ENCODE peak calls at places on chromosome 16, in eight cellular contexts. P is cardiac muscle cell, Y is heart right ventricle, T is A549, Z is sigmoid colon, R is left lung, U is H9, I is prostate gland. F is an unnamed sample.

GRCh38 chr16:73268311-73268997 is 220.5 kb upstream of the ZFHX3 start:
- DNase-seq in Y (no peak), P (no peak), R (no peak), Z (no peak), T (peak; percentile 11), I (no peak), U (peak; percentile 59), F (no peak)

GRCh38 chr16:8257561-8257960 is 332.8 kb downstream of the TMEM114 start:
- DNase-seq in Z (no peak), U (no peak), I (no peak), T (no peak), Y (no peak), P (no peak), R (no peak), F (no peak)

GRCh38 chr16:57752581-57753447 is 17.2 kb downstream of the KATNB1 start:
- DNase-seq in T (no peak), I (no peak), P (no peak), Y (no peak), Z (no peak), R (peak; percentile 67), U (no peak), F (no peak)

GRCh38 chr16:25395528-25395927 is 137.9 kb upstream of the ZKSCAN2 start:
- DNase-seq in T (no peak), Z (no peak), Y (no peak), U (no peak), P (no peak), I (no peak), R (no peak), F (no peak)

GRCh38 chr16:85612191-85612800 is 826 bp upstream of the GSE1 start:
- DNase-seq in T (peak; percentile 96), Z (peak; percentile 89), P (peak; percentile 62), I (peak; percentile 87), Y (peak; percentile 81), R (peak; percentile 91), U (peak; percentile 67), F (peak; percentile 65)

GRCh38 chr16:84475643-84476240 is 28.7 kb downstream of the MEAK7 start:
- DNase-seq in Z (no peak), U (no peak), Y (no peak), I (no peak), R (no peak), T (no peak), P (no peak), F (no peak)

GRCh38 chr16:89289428-89290395 is 72.2 kb downstream of the ZNF778 start:
- DNase-seq in Z (peak; percentile 84), R (peak; percentile 93), I (peak; percentile 47), P (peak; percentile 82), Y (peak; percentile 61), U (peak; percentile 88), T (peak; percentile 73), F (peak; percentile 71)

GRCh38 chr16:57283214-57283955 is 1.1 kb downstream of the PLLP start:
- DNase-seq in R (peak; percentile 30), Z (peak; percentile 53), Y (no peak), U (no peak), P (no peak), T (no peak), I (no peak), F (no peak)

GRCh38 chr16:64278196-64278595 is 843.7 kb downstream of the CDH11 start:
- DNase-seq in Y (no peak), I (no peak), T (no peak), R (no peak), U (no peak), Z (no peak), P (no peak), F (no peak)

GRCh38 chr16:67430504-67431076 is 331 bp upstream of the HSD11B2 start:
- DNase-seq in I (peak; percentile 70), Z (no peak), R (peak; percentile 84), P (peak; percentile 41), Y (no peak), T (no peak), U (no peak), F (peak; percentile 66)

GRCh38 chr16:85484337-85485295 is 128.5 kb upstream of the GSE1 start:
- DNase-seq in Y (no peak), R (peak; percentile 88), T (no peak), Z (no peak), U (no peak), P (no peak), I (no peak), F (no peak)

GRCh38 chr16:73010150-73010676 is 37.7 kb downstream of the ZFHX3 start:
- DNase-seq in Y (no peak), R (no peak), P (no peak), U (no peak), T (no peak), Z (peak; percentile 62), I (no peak), F (no peak)

GRCh38 chr16:87487361-87487924 is 5.4 kb downstream of the ZCCHC14 start:
- DNase-seq in R (peak; percentile 86), P (peak; percentile 30), Z (no peak), T (no peak), Y (no peak), I (no peak), U (peak; percentile 73), F (no peak)

GRCh38 chr16:65312071-65312470 is 190.2 kb upstream of the CDH11 start:
- DNase-seq in U (no peak), P (no peak), T (no peak), I (no peak), R (no peak), Y (no peak), Z (no peak), F (no peak)

GRCh38 chr16:73172621-73173312 is 124.8 kb upstream of the ZFHX3 start:
- DNase-seq in P (peak; percentile 30), Y (peak; percentile 86), U (peak; percentile 56), T (no peak), I (peak; percentile 87), R (no peak), Z (peak; percentile 89), F (peak; percentile 86)

DNA sequence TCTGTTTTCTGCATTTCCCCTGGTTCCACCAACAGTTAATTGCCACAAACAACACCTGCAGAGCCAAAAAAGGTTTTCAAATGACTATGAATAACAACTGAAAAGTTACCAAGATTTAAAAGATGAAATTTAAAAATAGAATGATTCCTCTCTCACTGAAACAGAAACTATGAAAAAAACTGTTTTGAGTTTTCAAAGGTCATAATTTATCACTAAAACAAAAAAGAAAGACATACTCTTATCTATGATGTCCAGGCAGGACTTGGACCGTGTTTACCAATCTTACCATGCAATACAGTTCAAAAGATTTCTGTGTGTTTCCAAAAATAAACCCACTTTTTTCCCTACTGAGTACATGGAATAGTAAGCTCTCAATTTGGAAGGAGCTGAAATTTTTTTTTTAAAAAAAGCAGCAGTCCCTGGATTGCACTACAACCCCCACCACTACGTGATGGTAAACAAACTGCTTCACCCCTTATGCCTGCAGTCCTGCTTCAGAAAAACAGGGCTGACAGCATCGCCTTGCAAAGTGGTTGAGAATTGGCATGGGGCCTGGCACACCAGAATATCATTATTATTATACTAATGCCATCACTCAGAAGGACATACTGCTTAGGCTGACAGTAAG is 8.5 kb downstream of the TXNDC11 start:
- DNase-seq in R (no peak), Y (peak; percentile 39), I (no peak), T (no peak), U (no peak), Z (no peak), P (no peak), F (no peak)
- H3K4me1 ChIP-seq in R (peaks cover 64% of the 10 kb centered on the region), Y (peaks cover 76% of the 10 kb centered on the region), I (peaks cover 6% of the 10 kb centered on the region), T (peaks cover 10% of the 10 kb centered on the region), U (no peaks in the 10 kb centered on the region), Z (peaks cover 44% of the 10 kb centered on the region), P (peaks cover 27% of the 10 kb centered on the region), F (peaks cover 17% of the 10 kb centered on the region)

DNA sequence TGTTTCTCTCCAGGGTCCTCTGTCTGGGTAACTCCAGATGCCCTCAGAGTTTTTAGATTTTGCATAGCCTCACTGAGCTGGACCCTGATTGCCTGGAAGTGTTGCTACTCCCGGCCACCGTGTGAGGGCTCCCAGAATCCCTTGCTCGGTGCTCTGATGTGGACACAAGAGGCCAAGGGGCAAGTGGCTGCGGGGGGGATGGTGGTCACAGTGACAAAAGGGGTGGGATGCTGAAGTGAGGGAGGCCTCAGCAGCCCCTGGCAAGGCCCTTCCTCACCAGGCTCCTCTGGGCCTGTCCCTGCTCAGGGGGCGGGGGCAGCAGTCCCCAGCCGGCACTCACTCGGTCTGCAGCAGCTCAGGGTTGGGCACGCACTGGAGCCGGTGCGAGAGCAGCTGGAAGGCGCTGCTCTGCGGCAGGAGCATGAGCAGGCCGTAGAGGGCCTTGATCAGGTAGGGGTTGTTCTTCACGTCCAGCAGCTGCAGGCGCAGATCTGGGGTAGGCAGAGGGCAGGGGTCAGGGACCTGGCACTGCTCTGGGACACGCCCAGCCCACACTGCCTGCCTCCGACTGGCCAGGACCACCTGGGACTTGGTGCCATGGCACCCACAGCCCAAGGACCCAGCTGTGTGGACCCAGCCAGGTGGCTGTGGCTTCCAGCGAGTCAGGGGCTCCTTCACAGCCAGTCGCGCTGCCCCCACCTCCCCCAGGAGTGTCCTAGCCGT is 6.8 kb upstream of the MTSS2 start:
- DNase-seq in I (no peak), P (no peak), Z (no peak), R (peak; percentile 67), U (no peak), T (no peak), Y (no peak), F (peak; percentile 49)
- H3K4me1 ChIP-seq in I (peaks cover 32% of the 10 kb centered on the region), P (peaks cover 88% of the 10 kb centered on the region), Z (peaks cover 100% of the 10 kb centered on the region), R (peaks cover 90% of the 10 kb centered on the region), U (peaks cover 6% of the 10 kb centered on the region), T (peaks cover 97% of the 10 kb centered on the region), Y (peaks cover 100% of the 10 kb centered on the region), F (peaks cover 68% of the 10 kb centered on the region)

GRCh38 chr16:3010510-3010909 is 2.2 kb upstream of the CLDN9 start:
- DNase-seq in Y (no peak), P (no peak), R (no peak), Z (no peak), U (no peak), I (no peak), T (no peak), F (no peak)

GRCh38 chr16:3012828-3013420 is at the start of gene CLDN9:
- DNase-seq in I (no peak), U (peak; percentile 72), T (no peak), R (no peak), Z (no peak), Y (no peak), P (peak; percentile 48), F (no peak)

GRCh38 chr16:3013491-3013951 is 798 bp downstream of the CLDN9 start:
- DNase-seq in T (no peak), R (no peak), Y (no peak), U (peak; percentile 66), P (no peak), Z (no peak), I (no peak), F (no peak)

GRCh38 chr16:3013998-3014690 is 1.4 kb downstream of the CLDN9 start:
- DNase-seq in T (no peak), I (no peak), Y (no peak), R (no peak), U (no peak), P (no peak), Z (no peak), F (no peak)

DNA sequence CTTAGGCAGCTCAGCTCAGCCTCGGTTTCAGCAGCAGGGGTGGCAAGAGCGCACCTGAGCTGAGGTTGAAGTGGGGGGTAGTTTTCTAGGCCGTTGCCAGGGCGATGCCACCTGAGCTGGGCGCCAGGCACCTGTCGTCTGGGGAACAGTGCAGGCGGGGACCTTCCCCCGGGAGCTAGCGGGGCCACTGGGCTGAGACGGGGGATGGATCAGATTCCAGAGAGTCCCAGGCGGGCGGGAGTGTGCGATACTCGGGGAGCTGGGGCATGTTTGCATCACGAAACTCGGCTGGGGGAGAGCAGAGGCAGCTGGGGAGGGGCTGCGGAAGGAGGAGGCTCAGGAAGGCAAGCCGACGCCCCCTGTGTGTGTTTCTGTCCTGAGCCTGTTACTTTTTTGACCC is 477 bp upstream of the CLDN9 start:
- DNase-seq in U (no peak), Y (no peak), R (no peak), P (no peak), I (no peak), Z (no peak), T (no peak), F (no peak)
- H3K4me1 ChIP-seq in U (peaks cover 2% of the 10 kb centered on the region), Y (no peaks in the 10 kb centered on the region), R (peaks cover 38% of the 10 kb centered on the region), P (peaks cover 46% of the 10 kb centered on the region), I (peaks cover 7% of the 10 kb centered on the region), Z (no peaks in the 10 kb centered on the region), T (peaks cover 15% of the 10 kb centered on the region), F (no peaks in the 10 kb centered on the region)

GRCh38 chr16:75110637-75111513 is 5.7 kb downstream of the LDHD start:
- DNase-seq in Y (peak; percentile 91), R (peak; percentile 93), I (peak; percentile 85), T (peak; percentile 90), Z (peak; percentile 96), P (peak; percentile 95), U (peak; percentile 89), F (peak; percentile 87)
- H3K4me1 ChIP-seq in Y (peaks cover 86% of the 10 kb centered on the region), R (peaks cover 72% of the 10 kb centered on the region), I (no peaks in the 10 kb centered on the region), T (peaks cover 40% of the 10 kb centered on the region), Z (peaks cover 78% of the 10 kb centered on the region), P (peaks cover 19% of the 10 kb centered on the region), U (peaks cover 6% of the 10 kb centered on the region), F (peaks cover 36% of the 10 kb centered on the region)

F was measured in ovary.